ENCODE peak calls at places on chromosomes 11 and 22, in nine cellular contexts. Z is heart right ventricle; O is HAP-1; C is left ventricle myocardium inferior; N is gastrocnemius medialis; Y is lung; F is psoas muscle; P is body of pancreas; V is CD4-positive, CD25-positive, alpha-beta regulatory T cell. B is an unnamed sample.

GRCh38 chr11:113895367-113896155 is 9.0 kb upstream of the HTR3B start:
- DNase-seq in Z (no peak), O (peak; percentile 44), C (no peak), N (peak; percentile 26), Y (no peak), F (no peak), P (no peak), V (no peak), B (no peak)

GRCh38 chr22:46596032-46596441 is 24.1 kb upstream of the GRAMD4 start:
- DNase-seq in Z (peak; percentile 56), O (no peak), C (peak; percentile 67), N (peak; percentile 59), Y (no peak), F (peak; percentile 85), P (no peak), V (no peak), B (no peak)

GRCh38 chr11:24321229-24321628 is 175.6 kb upstream of the LUZP2 start:
- DNase-seq in Z (peak; percentile 5), O (no peak), C (no peak), N (no peak), Y (no peak), F (no peak), P (no peak), V (no peak), B (no peak)

GRCh38 chr11:69414773-69415187 is 66.7 kb upstream of the LINC01488 start:
- DNase-seq in Z (peak; percentile 28), O (no peak), C (no peak), N (no peak), Y (no peak), F (no peak), P (no peak), V (no peak), B (no peak)

GRCh38 chr11:71186861-71187260 is 65.5 kb downstream of the SHANK2 start:
- DNase-seq in Z (no peak), O (no peak), C (no peak), N (no peak), Y (no peak), F (no peak), P (no peak), V (no peak), B (no peak)

GRCh38 chr22:41661088-41661487 is 27.6 kb downstream of the SNU13 start:
- DNase-seq in Z (no peak), O (no peak), C (no peak), N (no peak), Y (no peak), F (no peak), P (no peak), V (no peak), B (no peak)

GRCh38 chr11:94757037-94757681 is 11.0 kb upstream of the AMOTL1 start:
- DNase-seq in Z (no peak), O (no peak), C (no peak), N (no peak), Y (no peak), F (no peak), P (no peak), V (no peak), B (no peak)

GRCh38 chr11:38169286-38169685 is 1571.2 kb upstream of the RAG2 start:
- DNase-seq in Z (no peak), O (no peak), C (no peak), N (no peak), Y (no peak), F (no peak), P (no peak), V (no peak), B (no peak)

GRCh38 chr11:1442163-1442562 is 44.4 kb downstream of the MOB2 start:
- DNase-seq in Z (no peak), O (no peak), C (no peak), N (no peak), Y (no peak), F (no peak), P (no peak), V (no peak), B (no peak)

GRCh38 chr22:36816635-36817428 is at the start of gene PVALB:
- DNase-seq in Z (no peak), O (no peak), C (peak; percentile 22), N (no peak), Y (no peak), F (peak; percentile 32), P (peak; percentile 44), V (no peak), B (no peak)

GRCh38 chr22:36816338-36816634 is 549 bp downstream of the PVALB start:
- DNase-seq in Z (no peak), O (no peak), C (no peak), N (no peak), Y (no peak), F (no peak), P (no peak), V (no peak), B (no peak)

GRCh38 chr22:36819112-36819511 is 2.3 kb upstream of the PVALB start:
- DNase-seq in Z (no peak), O (no peak), C (no peak), N (no peak), Y (no peak), F (no peak), P (no peak), V (no peak), B (no peak)

GRCh38 chr22:36817429-36817783 is 571 bp upstream of the PVALB start:
- DNase-seq in Z (no peak), O (no peak), C (no peak), N (no peak), Y (no peak), F (no peak), P (no peak), V (no peak), B (no peak)

DNA sequence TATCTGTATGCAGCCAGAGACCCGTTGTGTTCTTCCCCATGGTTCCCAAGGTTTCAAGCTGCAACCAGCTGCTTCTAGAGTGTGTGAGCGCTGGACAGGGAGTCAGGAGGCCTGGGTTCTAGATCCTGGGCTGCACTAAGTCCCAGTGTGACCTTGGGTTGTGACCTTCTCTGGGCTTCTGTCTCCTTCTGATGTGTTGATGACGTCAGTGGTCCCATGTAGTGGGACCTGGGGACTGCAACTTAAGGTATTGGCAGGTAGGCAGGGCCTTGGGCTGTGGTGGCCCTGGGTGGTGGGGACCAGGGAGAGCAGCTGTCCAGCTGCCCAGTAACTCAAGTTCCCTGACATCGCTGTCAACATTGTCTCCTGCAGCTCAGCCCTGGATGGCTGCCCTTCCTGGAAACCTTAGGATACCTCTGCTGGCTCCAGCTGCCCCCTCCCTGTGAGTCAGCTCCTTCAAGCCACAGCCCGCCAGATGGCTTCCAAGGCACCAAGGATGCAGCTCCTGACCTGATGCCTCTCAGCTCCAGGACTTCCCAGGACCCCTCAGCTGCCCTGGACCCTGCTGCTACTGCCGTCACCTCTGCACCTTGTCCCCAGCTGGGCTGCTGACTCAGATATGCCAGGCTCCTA is 1.3 kb upstream of the PVALB start:
- DNase-seq in Z (no peak), O (no peak), C (no peak), N (no peak), Y (no peak), F (no peak), P (no peak), V (no peak), B (no peak)
- H3K27me3 ChIP-seq in Z (peaks cover 70% of the 10 kb centered on the region), O (peaks cover 66% of the 10 kb centered on the region), C (peaks cover 100% of the 10 kb centered on the region), N (peaks cover 56% of the 10 kb centered on the region), Y (peaks cover 3% of the 10 kb centered on the region), F (no peaks in the 10 kb centered on the region), P (no peaks in the 10 kb centered on the region), V (peaks cover 17% of the 10 kb centered on the region), B (peaks cover 31% of the 10 kb centered on the region)

GRCh38 chr11:82867495-82868082 is 32.6 kb downstream of the PRCP start:
- DNase-seq in Z (peak; percentile 89), O (peak; percentile 93), C (peak; percentile 24), N (peak; percentile 58), Y (peak; percentile 80), F (peak; percentile 31), P (peak; percentile 86), V (peak; percentile 71), B (peak; percentile 36)
- H3K4me3 ChIP-seq in Z (peak overlapping the region; percentile 31), O (no peak overlapping the region), C (peak overlapping the region; percentile 40), N (peak overlapping the region; percentile 21), Y (no peak overlapping the region), F (peak overlapping the region; percentile 39), P (no peak overlapping the region), V (peak overlapping the region; percentile 8), B (no peak overlapping the region)

GRCh38 chr11:64295760-64296159 is 4.4 kb upstream of the CATSPERZ start:
- DNase-seq in Z (no peak), O (no peak), C (no peak), N (no peak), Y (no peak), F (no peak), P (no peak), V (no peak), B (no peak)

GRCh38 chr11:64298966-64299846 is 952 bp upstream of the CATSPERZ start:
- DNase-seq in Z (peak; percentile 60), O (no peak), C (peak; percentile 70), N (peak; percentile 36), Y (no peak), F (peak; percentile 73), P (peak; percentile 81), V (peak; percentile 22), B (no peak)

GRCh38 chr11:64296236-64296635 is 3.9 kb upstream of the CATSPERZ start:
- DNase-seq in Z (no peak), O (no peak), C (no peak), N (no peak), Y (no peak), F (no peak), P (no peak), V (no peak), B (no peak)

GRCh38 chr11:64297722-64298358 is 2.3 kb upstream of the CATSPERZ start:
- DNase-seq in Z (no peak), O (no peak), C (no peak), N (no peak), Y (no peak), F (no peak), P (no peak), V (no peak), B (no peak)

DNA sequence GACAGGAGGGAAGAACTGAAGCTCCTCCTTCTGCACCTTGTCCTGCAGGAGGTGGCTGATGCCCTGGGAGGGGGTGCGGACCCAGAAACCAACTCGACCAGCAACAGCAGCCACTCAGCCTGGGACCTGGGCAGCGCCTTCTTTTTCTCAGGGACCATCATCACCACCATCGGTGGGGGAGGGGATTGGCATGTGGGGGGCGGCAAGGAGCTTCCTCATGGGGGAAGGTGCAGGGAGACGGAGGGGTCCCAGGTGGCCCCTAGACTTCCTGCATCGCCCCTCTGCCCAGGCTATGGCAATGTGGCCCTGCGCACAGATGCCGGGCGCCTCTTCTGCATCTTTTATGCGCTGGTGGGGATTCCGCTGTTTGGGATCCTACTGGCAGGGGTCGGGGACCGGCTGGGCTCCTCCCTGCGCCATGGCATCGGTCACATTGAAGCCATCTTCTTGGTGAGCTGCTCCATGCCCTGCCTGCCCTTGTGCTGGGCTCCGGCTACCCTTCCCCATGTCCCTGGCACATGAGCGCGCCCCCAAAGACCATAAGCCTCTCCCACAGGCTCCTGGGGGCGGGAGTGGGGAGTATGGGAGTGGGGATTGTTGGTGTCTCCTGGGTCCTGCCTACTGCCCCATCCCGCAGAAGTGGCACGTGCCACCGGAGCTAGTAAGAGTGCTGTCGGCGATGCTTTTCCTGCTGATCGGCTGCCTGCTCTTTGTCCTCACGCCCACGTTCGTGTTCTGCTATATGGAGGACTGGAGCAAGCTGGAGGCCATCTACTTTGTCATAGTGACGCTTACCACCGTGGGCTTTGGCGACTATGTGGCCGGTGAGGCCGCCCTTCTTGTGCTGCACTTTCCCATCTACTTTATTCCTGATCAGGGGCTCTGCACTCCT is 3.1 kb upstream of the CATSPERZ start:
- DNase-seq in Z (no peak), O (no peak), C (no peak), N (no peak), Y (no peak), F (no peak), P (no peak), V (no peak), B (no peak)
- H3K27me3 ChIP-seq in Z (peaks cover 57% of the 10 kb centered on the region), O (peaks cover 59% of the 10 kb centered on the region), C (peaks cover 87% of the 10 kb centered on the region), N (peaks cover 82% of the 10 kb centered on the region), Y (no peaks in the 10 kb centered on the region), F (no peaks in the 10 kb centered on the region), P (no peaks in the 10 kb centered on the region), V (peaks cover 27% of the 10 kb centered on the region), B (peaks cover 77% of the 10 kb centered on the region)

GRCh38 chr22:17157714-17158113 is 1.4 kb downstream of the HDHD5 start:
- DNase-seq in Z (no peak), O (no peak), C (no peak), N (no peak), Y (no peak), F (no peak), P (no peak), V (no peak), B (no peak)
- H3K4me3 ChIP-seq in Z (peak overlapping the region; percentile 87), O (peak overlapping the region; percentile 46), C (peak overlapping the region; percentile 89), N (peak overlapping the region; percentile 88), Y (no peak overlapping the region), F (peak overlapping the region; percentile 83), P (no peak overlapping the region), V (no peak overlapping the region), B (no peak overlapping the region)

B was measured in effector memory CD4-positive, alpha-beta T cell.